ENCODE peak calls at places on chromosomes 1 and 21, in seven cellular contexts. B is suprapubic skin, J is GM12878, M is ovary, E is transverse colon, U is stomach, N is K562. K is an unnamed sample. For H3K4me1, the result is how much of the 10 kb centered on the place peaks cover.

GRCh38 chr1:29655145-29655544 is 418.8 kb downstream of the PTPRU start:
- DNase-seq in N (no peak), B (peak), U (peak), E (no peak), M (no peak), J (peak), K (no peak)

GRCh38 chr1:9753121-9753531 is 70.6 kb downstream of the CLSTN1 start:
- DNase-seq in U (no peak), N (peak), M (peak), B (no peak), E (no peak), J (no peak), K (no peak)

GRCh38 chr1:174841747-174842146 is 158.0 kb upstream of the CACYBP start:
- DNase-seq in E (no peak), J (no peak), U (no peak), M (no peak), N (no peak), B (no peak), K (no peak)

GRCh38 chr1:56780832-56781231 is 38.4 kb downstream of the FYB2 start:
- DNase-seq in E (no peak), U (no peak), J (no peak), N (no peak), M (no peak), B (no peak), K (no peak)

GRCh38 chr21:27036736-27037301 is 69.9 kb upstream of the ADAMTS5 start:
- DNase-seq in M (no peak), E (no peak), U (no peak), J (no peak), B (no peak), N (no peak), K (no peak)

GRCh38 chr1:53369761-53370160 is 41.9 kb upstream of the LRP8 start:
- DNase-seq in U (peak), J (no peak), M (no peak), B (peak), E (no peak), N (no peak), K (no peak)

GRCh38 chr1:229756666-229757065 is 130.6 kb downstream of the URB2 start:
- DNase-seq in U (no peak), B (no peak), E (no peak), N (peak), J (no peak), M (no peak), K (no peak)

GRCh38 chr1:167273027-167273800 is 52.5 kb downstream of the POU2F1 start:
- DNase-seq in B (no peak), N (no peak), J (no peak), E (no peak), M (no peak), U (no peak), K (no peak)

GRCh38 chr1:19737413-19737812 is 62.3 kb downstream of the TMCO4 start:
- DNase-seq in U (no peak), E (no peak), M (no peak), J (no peak), N (no peak), B (no peak), K (no peak)
- TF ChIP-seq EP300 in U (no peak), E (no peak), M (no peak), J (no peak), N (no peak), B (no peak), K (no peak)

GRCh38 chr1:63328140-63328521 is 5.8 kb downstream of the FOXD3 start:
- DNase-seq in N (no peak), U (no peak), M (no peak), E (no peak), J (no peak), B (no peak), K (no peak)

GRCh38 chr1:63326473-63327380 is 4.4 kb downstream of the FOXD3 start:
- DNase-seq in E (no peak), U (no peak), J (no peak), M (no peak), N (no peak), B (no peak), K (no peak)

GRCh38 chr1:63327417-63328139 is 5.2 kb downstream of the FOXD3 start:
- DNase-seq in M (no peak), E (peak), N (peak), J (no peak), U (peak), B (no peak), K (peak)

GRCh38 chr1:63330331-63330916 is 8.1 kb downstream of the FOXD3 start:
- DNase-seq in J (no peak), M (no peak), N (no peak), E (no peak), U (no peak), B (no peak), K (no peak)

DNA sequence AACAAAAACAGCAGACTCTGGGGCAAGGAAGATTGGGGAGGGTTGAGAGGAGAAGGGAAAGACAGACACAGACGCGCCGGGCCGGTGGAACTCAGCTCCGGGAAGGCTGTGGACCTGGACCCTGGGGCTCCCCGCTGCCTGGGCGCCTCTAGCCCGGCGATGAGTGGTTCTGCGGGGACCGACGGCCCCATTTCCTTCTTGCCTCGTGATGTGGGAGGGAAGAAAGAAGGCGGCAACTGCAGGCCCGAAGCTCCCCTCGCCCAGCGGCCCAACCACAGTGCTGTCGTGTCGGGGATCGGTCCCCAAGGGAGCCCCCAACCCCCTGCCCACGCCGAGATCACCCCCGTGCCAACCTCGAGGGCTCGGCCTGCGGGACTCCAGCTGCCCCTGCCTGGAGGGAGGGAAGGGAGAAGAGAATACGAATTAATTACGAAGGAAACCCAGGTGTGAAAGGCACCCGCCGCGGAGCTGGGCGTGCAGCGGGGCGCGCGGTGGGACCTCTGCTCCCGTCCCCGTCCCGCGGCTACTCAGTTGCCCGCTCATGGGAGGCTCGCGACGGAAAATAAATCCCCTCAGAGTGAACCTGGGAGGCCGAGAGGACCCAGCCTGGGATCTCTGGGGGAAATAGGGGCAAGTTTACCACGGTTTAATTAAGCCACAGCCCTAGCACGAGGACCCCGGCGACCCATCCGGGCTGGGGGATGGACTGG is 7.4 kb downstream of the FOXD3 start:
- DNase-seq in U (no peak), E (no peak), M (no peak), J (no peak), B (no peak), N (no peak), K (no peak)
- H3K4me1 ChIP-seq in U (under half), E (under half), M (under half), J (under half), B (under half), N (under half), K (under half)

GRCh38 chr1:145707183-145707867 is at the start of gene PDZK1:
- DNase-seq in M (no peak), N (no peak), E (no peak), B (no peak), U (no peak), J (no peak), K (no peak)
- TF ChIP-seq EP300 in M (no peak), N (no peak), E (no peak), B (no peak), U (no peak), J (no peak), K (no peak)

GRCh38 chr1:2228157-2228594 is at the start of gene SKI:
- DNase-seq in U (no peak), B (no peak), M (peak), N (no peak), J (no peak), E (no peak), K (no peak)

GRCh38 chr1:2227341-2228156 is 570 bp upstream of the SKI start:
- DNase-seq in U (peak), N (peak), B (peak), M (peak), J (peak), E (peak), K (peak)

GRCh38 chr1:2229921-2230700 is 2.0 kb downstream of the SKI start:
- DNase-seq in J (no peak), E (no peak), N (peak), U (no peak), M (peak), B (no peak), K (no peak)

GRCh38 chr1:2228684-2229031 is 539 bp downstream of the SKI start:
- DNase-seq in N (peak), U (peak), M (no peak), B (no peak), E (no peak), J (no peak), K (no peak)

DNA sequence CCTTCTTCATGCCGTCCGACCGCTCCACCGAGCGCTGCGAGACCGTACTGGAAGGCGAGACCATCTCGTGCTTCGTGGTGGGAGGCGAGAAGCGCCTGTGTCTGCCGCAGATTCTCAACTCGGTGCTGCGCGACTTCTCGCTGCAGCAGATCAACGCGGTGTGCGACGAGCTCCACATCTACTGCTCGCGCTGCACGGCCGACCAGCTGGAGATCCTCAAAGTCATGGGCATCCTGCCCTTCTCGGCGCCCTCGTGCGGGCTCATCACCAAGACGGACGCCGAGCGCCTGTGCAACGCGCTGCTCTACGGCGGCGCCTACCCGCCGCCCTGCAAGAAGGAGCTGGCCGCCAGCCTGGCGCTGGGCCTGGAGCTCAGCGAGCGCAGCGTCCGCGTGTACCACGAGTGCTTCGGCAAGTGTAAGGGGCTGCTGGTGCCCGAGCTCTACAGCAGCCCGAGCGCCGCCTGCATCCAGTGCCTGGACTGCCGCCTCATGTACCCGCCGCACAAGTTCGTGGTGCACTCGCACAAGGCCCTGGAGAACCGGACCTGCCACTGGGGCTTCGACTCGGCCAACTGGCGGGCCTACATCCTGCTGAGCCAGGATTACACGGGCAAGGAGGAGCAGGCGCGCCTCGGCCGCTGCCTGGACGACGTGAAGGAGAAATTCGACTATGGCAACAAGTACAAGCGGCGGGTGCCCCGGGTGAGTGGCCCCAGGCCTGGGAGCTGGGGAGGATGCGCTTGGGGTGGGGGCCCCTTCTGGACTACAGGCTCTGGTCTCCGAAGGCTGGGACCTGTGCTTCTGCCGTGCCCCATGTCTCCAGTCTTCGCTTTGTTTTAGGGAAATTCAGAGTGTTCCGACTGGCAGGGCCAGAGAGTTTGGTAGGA is 1.2 kb downstream of the SKI start:
- DNase-seq in B (no peak), J (no peak), U (peak), N (peak), M (peak), E (peak), K (peak)
- H3K4me1 ChIP-seq in B (half or more), J (under half), U (half or more), N (under half), M (under half), E (half or more), K (half or more)

GRCh38 chr1:158019177-158019868 is 25.9 kb downstream of the KIRREL1 start:
- DNase-seq in B (no peak), M (no peak), E (peak), U (no peak), N (no peak), J (no peak), K (peak)
- TF ChIP-seq EP300 in B (no peak), M (no peak), E (no peak), U (no peak), N (no peak), J (no peak), K (no peak)

GRCh38 chr21:42513151-42513984 is at the start of gene SLC37A1:
- DNase-seq in U (peak), J (no peak), N (no peak), B (peak), M (no peak), E (no peak), K (peak)

GRCh38 chr21:42514883-42515228 is 1.2 kb downstream of the SLC37A1 start:
- DNase-seq in N (no peak), B (no peak), J (no peak), E (no peak), M (no peak), U (no peak), K (no peak)

GRCh38 chr21:42513985-42514882 is 582 bp downstream of the SLC37A1 start:
- DNase-seq in M (no peak), J (no peak), B (peak), E (peak), N (no peak), U (peak), K (peak)

GRCh38 chr21:42518216-42518615 is 4.6 kb downstream of the SLC37A1 start:
- DNase-seq in M (no peak), U (no peak), E (no peak), B (peak), J (no peak), N (no peak), K (peak)

GRCh38 chr21:42515708-42516502 is 2.3 kb downstream of the SLC37A1 start:
- DNase-seq in U (no peak), J (no peak), M (no peak), B (peak), N (no peak), E (peak), K (peak)
- H3K4me1 ChIP-seq in U (under half), J (under half), M (under half), B (under half), N (under half), E (under half), K (under half)

DNA sequence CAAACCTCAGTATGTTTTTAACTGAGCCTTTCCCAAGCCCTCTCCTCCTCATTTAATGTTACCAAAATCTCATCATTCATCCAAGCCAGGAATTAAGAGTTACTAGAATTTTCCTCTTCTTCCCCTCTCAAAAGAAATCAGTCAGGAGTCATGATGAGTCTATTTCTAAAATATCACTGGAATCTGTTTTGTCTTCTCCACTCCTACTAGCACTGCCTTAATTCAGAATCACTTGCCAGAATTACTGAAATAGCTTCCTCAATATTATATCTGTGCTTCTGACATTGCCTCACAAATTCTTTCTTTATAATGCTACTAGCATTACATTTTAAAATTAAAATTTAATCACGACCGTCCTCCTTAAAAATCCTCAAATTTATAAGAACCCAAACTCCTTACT is 106.1 kb downstream of the PTGER3 start:
- DNase-seq in E (no peak), N (no peak), M (no peak), B (no peak), J (no peak), U (no peak), K (no peak)
- TF ChIP-seq EP300 in E (no peak), N (no peak), M (no peak), B (no peak), J (no peak), U (no peak), K (no peak)

DNA sequence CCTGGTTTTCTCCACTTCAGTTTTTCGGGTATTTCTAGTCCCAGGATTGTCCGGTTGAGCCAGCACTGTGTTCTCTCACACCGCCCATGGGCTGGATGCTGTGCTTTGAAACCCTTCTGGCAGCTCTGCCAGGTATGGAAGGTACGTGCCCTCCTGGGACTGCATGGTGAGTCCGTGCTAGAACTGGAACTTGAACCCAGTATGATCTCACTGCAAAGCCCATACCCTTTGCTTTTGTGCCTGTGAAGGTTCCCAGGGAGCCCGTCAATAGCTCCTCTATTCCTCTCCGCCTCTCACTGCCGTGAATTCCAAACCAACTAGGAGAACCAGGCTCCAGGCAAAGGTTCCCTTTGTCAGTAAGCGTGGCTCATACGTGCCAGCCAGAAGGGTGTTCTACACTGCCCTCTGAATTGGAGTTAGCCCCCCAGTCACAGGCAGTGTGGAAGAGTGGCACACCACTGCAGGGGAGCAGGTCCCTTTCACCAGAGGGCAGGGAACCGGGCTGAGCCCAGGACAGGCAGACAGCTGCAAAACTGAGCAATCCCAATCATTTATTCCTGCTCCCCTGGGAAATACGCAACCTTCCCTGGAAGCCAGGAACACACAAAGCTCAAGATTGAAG is 310.2 kb downstream of the CAMTA1 start:
- DNase-seq in N (no peak), B (no peak), E (no peak), U (no peak), M (no peak), J (no peak), K (no peak)
- H3K4me1 ChIP-seq in N (under half), B (under half), E (under half), U (under half), M (under half), J (under half), K (under half)

K was measured in sigmoid colon.